ENCODE peak calls at places on chromosome 5, in five cellular contexts. H is AG08395, I is progenitor cell of endocrine pancreas, N is dermis microvascular lymphatic vessel endothelial cell, Y is Peyer's patch. R is an unnamed sample.

GRCh38 chr5:116534988-116535387 is 39.6 kb downstream of the SEMA6A start:
- DNase-seq in I (no peak), N (no peak), Y (no peak), H (no peak), R (peak)

GRCh38 chr5:67178085-67178484 is 18.5 kb downstream of the CD180 start:
- DNase-seq in I (no peak), Y (no peak), H (no peak), N (no peak), R (peak)

GRCh38 chr5:134584662-134585061 is 48.0 kb downstream of the SAR1B start:
- DNase-seq in I (no peak), Y (peak), N (no peak), H (no peak), R (no peak)

GRCh38 chr5:538271-538771 is 14.1 kb upstream of the SLC9A3 start:
- DNase-seq in H (no peak), N (no peak), I (no peak), Y (no peak), R (no peak)

GRCh38 chr5:20105915-20106314 is 117.9 kb upstream of the CDH18 start:
- DNase-seq in Y (no peak), H (no peak), I (no peak), N (no peak), R (no peak)

GRCh38 chr5:55072668-55073067 is 29.8 kb upstream of the GZMA start:
- DNase-seq in Y (no peak), H (no peak), N (no peak), I (no peak), R (peak)

GRCh38 chr5:95042040-95042439 is 242.9 kb downstream of the MCTP1 start:
- DNase-seq in H (no peak), N (no peak), Y (no peak), I (no peak), R (no peak)

GRCh38 chr5:125140220-125140619 is 393.8 kb upstream of the ZNF608 start:
- DNase-seq in I (no peak), H (no peak), Y (no peak), N (no peak), R (no peak)

GRCh38 chr5:19795218-19795617 is 192.8 kb downstream of the CDH18 start:
- DNase-seq in N (no peak), Y (no peak), H (no peak), I (no peak), R (no peak)

GRCh38 chr5:73998496-73998895 is 372.5 kb downstream of the ARHGEF28 start:
- DNase-seq in H (no peak), I (no peak), Y (no peak), N (no peak), R (no peak)

GRCh38 chr5:123538670-123539459 is 26.9 kb downstream of the CSNK1G3 start:
- DNase-seq in Y (no peak), I (no peak), N (no peak), H (no peak), R (no peak)

GRCh38 chr5:129445379-129445778 is 14.7 kb upstream of the ADAMTS19 start:
- DNase-seq in N (no peak), I (no peak), Y (no peak), H (no peak), R (no peak)

GRCh38 chr5:134226441-134227192 is 744 bp upstream of the PPP2CA start:
- DNase-seq in I (no peak), H (no peak), N (no peak), Y (no peak), R (no peak)

GRCh38 chr5:14141764-14142163 is 1.4 kb upstream of the TRIO start:
- DNase-seq in Y (no peak), H (no peak), I (no peak), N (no peak), R (no peak)

GRCh38 chr5:147467973-147468508 is 41.8 kb downstream of the DPYSL3 start:
- DNase-seq in I (no peak), Y (no peak), H (no peak), N (no peak), R (no peak)

GRCh38 chr5:92627186-92627585 is 953.8 kb downstream of the NR2F1-AS1 start:
- DNase-seq in H (no peak), I (no peak), N (no peak), Y (no peak), R (no peak)

GRCh38 chr5:77101298-77101697 is 14.2 kb upstream of the ZBED3 start:
- DNase-seq in I (no peak), Y (no peak), N (no peak), H (peak), R (no peak)

GRCh38 chr5:122816726-122817125 is 28.7 kb upstream of the SNX24 start:
- DNase-seq in Y (no peak), N (no peak), I (no peak), H (no peak), R (no peak)

GRCh38 chr5:143893638-143894037 is 81.7 kb downstream of the HMHB1 start:
- DNase-seq in I (no peak), N (no peak), Y (no peak), H (no peak), R (no peak)

GRCh38 chr5:134247825-134248224 is 22.0 kb upstream of the PPP2CA start:
- DNase-seq in N (no peak), I (no peak), H (no peak), Y (no peak), R (no peak)

GRCh38 chr5:44774279-44774880 is 34.4 kb upstream of the MRPS30 start:
- DNase-seq in H (peak), Y (no peak), I (no peak), N (peak), R (peak)

GRCh38 chr5:87650284-87650683 is 237.6 kb upstream of the CCNH start:
- DNase-seq in Y (no peak), N (no peak), H (no peak), I (no peak), R (no peak)

GRCh38 chr5:171226096-171226495 is 83.0 kb upstream of the TLX3 start:
- DNase-seq in H (no peak), N (no peak), Y (no peak), I (no peak), R (no peak)

R was measured in MV-4-11.